ENCODE peak calls at places on chromosomes 3 and 15, in eight cellular contexts. M, O, N, S, P, E, A and W are unnamed samples.

GRCh38 chr15:63502843-63503738 is 1.3 kb upstream of the USP3 start:
- DNase-seq in M (peak), O (peak), N (peak), S (peak), P (peak), E (peak), A (peak), W (peak)

GRCh38 chr3:40451551-40451950 is 5.6 kb upstream of the RPL14 start:
- DNase-seq in M (no peak), O (no peak), N (no peak), S (no peak), P (no peak), E (no peak), A (no peak), W (no peak)

GRCh38 chr3:130465486-130465885 is 51.5 kb upstream of the COL6A6 start:
- DNase-seq in M (no peak), O (no peak), N (no peak), S (no peak), P (no peak), E (no peak), A (no peak), W (no peak)

GRCh38 chr3:55012091-55012490 is 84.2 kb upstream of the LRTM1 start:
- DNase-seq in M (no peak), O (no peak), N (no peak), S (no peak), P (no peak), E (no peak), A (no peak), W (no peak)

GRCh38 chr3:96434616-96435015 is 379.8 kb upstream of the EPHA6 start:
- DNase-seq in M (no peak), O (no peak), N (no peak), S (no peak), P (no peak), E (no peak), A (no peak), W (no peak)

GRCh38 chr3:178505832-178506231 is 30.4 kb upstream of the KCNMB2 start:
- DNase-seq in M (no peak), O (no peak), N (no peak), S (no peak), P (no peak), E (no peak), A (no peak), W (no peak)

GRCh38 chr3:188776447-188776846 is 395.3 kb upstream of the TPRG1 start:
- DNase-seq in M (no peak), O (peak), N (no peak), S (peak), P (no peak), E (peak), A (no peak), W (peak)

GRCh38 chr3:175879417-175879816 is 1020.3 kb downstream of the NAALADL2 start:
- DNase-seq in M (no peak), O (no peak), N (no peak), S (no peak), P (no peak), E (no peak), A (no peak), W (no peak)

GRCh38 chr3:172104471-172105072 is 65.2 kb downstream of the FNDC3B start:
- DNase-seq in M (no peak), O (peak), N (no peak), S (peak), P (no peak), E (peak), A (no peak), W (no peak)

GRCh38 chr15:73856458-73857192 is 16.7 kb upstream of the TBC1D21 start:
- DNase-seq in M (no peak), O (no peak), N (peak), S (no peak), P (no peak), E (no peak), A (no peak), W (no peak)

GRCh38 chr15:66024998-66025397 is 155.7 kb downstream of the RAB11A start:
- DNase-seq in M (no peak), O (no peak), N (no peak), S (peak), P (no peak), E (peak), A (no peak), W (peak)

GRCh38 chr3:50170689-50171088 is 15.6 kb downstream of the SEMA3F start:
- DNase-seq in M (no peak), O (peak), N (peak), S (peak), P (peak), E (peak), A (no peak), W (peak)

GRCh38 chr3:37608061-37608702 is 253.5 kb upstream of the CTDSPL start:
- DNase-seq in M (no peak), O (no peak), N (no peak), S (no peak), P (no peak), E (no peak), A (no peak), W (peak)

GRCh38 chr3:197593046-197593380 is 37.2 kb upstream of the BDH1 start:
- DNase-seq in M (no peak), O (no peak), N (no peak), S (no peak), P (no peak), E (no peak), A (no peak), W (no peak)

GRCh38 chr3:147411777-147412176 is 2.6 kb downstream of the ZIC1 start:
- DNase-seq in M (no peak), O (no peak), N (no peak), S (no peak), P (no peak), E (peak), A (no peak), W (no peak)

GRCh38 chr15:80494311-80494710 is 90.1 kb downstream of the ARNT2 start:
- DNase-seq in M (no peak), O (peak), N (no peak), S (peak), P (no peak), E (peak), A (no peak), W (peak)

GRCh38 chr3:119679874-119680273 is 2.7 kb upstream of the COX17 start:
- DNase-seq in M (no peak), O (no peak), N (no peak), S (no peak), P (no peak), E (no peak), A (no peak), W (no peak)

GRCh38 chr15:69156726-69157381 is 3.6 kb upstream of the GLCE start:
- DNase-seq in M (no peak), O (no peak), N (no peak), S (no peak), P (no peak), E (no peak), A (no peak), W (peak)

GRCh38 chr3:79086514-79086913 is 681.3 kb downstream of the ROBO1 start:
- DNase-seq in M (no peak), O (peak), N (no peak), S (peak), P (peak), E (peak), A (peak), W (peak)

GRCh38 chr15:35690698-35691116 is 144.7 kb upstream of the DPH6 start:
- DNase-seq in M (no peak), O (peak), N (no peak), S (peak), P (no peak), E (peak), A (no peak), W (peak)

GRCh38 chr3:58535531-58536500 is 1.2 kb downstream of the ACOX2 start:
- DNase-seq in M (no peak), O (no peak), N (no peak), S (peak), P (no peak), E (peak), A (no peak), W (no peak)

GRCh38 chr3:37969601-37970100 is 20.9 kb upstream of the VILL start:
- DNase-seq in M (no peak), O (no peak), N (no peak), S (no peak), P (no peak), E (no peak), A (no peak), W (no peak)

GRCh38 chr3:46673151-46674030 is 20.1 kb downstream of the ALS2CL start:
- DNase-seq in M (peak), O (no peak), N (no peak), S (no peak), P (no peak), E (no peak), A (peak), W (no peak)

GRCh38 chr3:154188416-154188815 is 67.2 kb downstream of the ARHGEF26 start:
- DNase-seq in M (no peak), O (no peak), N (no peak), S (no peak), P (no peak), E (no peak), A (no peak), W (no peak)
- H3K4me3 ChIP-seq in M (no peak), O (no peak), N (no peak), S (no peak), P (no peak), E (no peak), A (no peak), W (no peak)

GRCh38 chr3:194203482-194204035 is 67.6 kb downstream of the HES1 start:
- DNase-seq in M (no peak), O (no peak), N (no peak), S (no peak), P (peak), E (no peak), A (no peak), W (no peak)
- H3K4me3 ChIP-seq in M (peak), O (no peak), N (peak), S (no peak), P (peak), E (no peak), A (no peak), W (no peak)

DNA sequence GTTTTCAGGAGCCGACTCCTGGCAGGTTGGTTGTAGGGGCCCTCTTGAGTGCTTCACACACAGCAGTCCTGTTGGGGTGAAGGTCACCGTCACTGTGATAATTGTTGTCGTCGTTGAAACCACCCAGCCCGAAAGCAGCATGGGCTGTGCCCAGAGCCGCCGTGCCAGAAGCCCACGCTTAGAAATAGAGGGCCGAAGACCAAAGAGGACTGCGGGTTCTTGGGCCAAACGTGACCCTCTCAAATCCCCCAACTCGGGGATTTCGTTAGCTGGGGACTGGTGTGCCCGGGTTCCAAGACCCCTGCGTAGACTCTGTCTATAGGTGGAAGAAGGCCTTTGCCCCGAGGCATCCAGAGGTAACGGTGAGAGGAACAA is 7.5 kb upstream of the ADAMTS17 start:
- DNase-seq in M (no peak), O (no peak), N (no peak), S (no peak), P (no peak), E (no peak), A (no peak), W (no peak)
- H3K4me3 ChIP-seq in M (peak), O (peak), N (peak), S (peak), P (peak), E (no peak), A (peak), W (peak)

DNA sequence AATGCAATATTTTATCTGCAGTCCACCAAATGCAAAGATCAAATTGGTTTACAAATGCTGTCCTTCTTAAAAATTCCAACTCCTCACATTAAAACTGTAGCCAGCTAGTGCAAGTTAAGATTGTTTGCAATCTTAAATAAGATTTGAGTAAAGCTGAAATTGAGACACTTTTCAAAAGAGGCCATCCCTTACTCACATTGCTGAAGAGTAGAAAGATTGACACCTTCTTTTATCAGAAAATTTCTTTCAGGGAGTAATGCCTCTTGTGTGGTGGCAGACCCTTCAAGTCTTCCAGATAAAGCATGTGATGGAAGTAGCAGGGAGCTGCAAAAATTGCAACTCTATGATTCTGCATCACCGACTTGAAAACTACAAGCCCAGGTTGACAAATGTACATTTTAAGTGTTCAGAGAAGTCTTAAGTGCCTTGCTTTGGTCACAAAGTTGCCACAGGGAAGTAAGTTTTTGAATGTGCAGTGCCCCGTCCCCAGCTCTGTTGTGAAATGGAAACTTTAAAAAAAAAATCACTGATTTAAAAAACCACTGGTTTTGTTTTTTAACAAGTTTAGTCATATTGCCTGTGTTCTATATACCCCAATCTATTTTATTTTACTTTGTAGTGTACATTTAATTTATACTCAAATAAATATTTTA is 12.6 kb downstream of the CD86 start:
- DNase-seq in M (no peak), O (no peak), N (no peak), S (no peak), P (no peak), E (no peak), A (no peak), W (no peak)
- H3K4me3 ChIP-seq in M (no peak), O (no peak), N (no peak), S (no peak), P (no peak), E (no peak), A (no peak), W (no peak)

DNA sequence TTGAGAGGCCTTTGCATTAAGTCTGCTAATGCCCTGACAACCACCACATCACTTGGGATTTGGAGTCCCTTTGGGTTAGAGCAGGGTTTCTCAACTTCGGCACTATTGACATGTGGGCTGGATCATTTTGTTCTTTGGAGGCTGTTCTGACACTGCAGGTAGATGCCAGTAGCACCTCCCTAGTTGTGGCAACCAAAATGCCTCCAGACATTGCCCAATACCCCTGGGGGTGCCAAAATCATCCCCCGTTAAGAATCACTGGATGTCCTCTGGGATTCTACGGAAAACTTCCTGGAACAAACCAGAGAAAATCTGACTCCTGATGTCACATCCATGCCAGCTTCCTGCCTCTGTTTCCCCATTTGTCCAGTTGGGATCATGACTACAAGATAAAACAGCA is 37.2 kb upstream of the BLM start:
- DNase-seq in M (no peak), O (no peak), N (no peak), S (no peak), P (no peak), E (no peak), A (no peak), W (no peak)
- H3K4me3 ChIP-seq in M (no peak), O (no peak), N (no peak), S (no peak), P (no peak), E (no peak), A (no peak), W (no peak)

GRCh38 chr3:155744091-155744625 is 713 bp downstream of the PLCH1 start:
- DNase-seq in M (peak), O (no peak), N (peak), S (peak), P (peak), E (no peak), A (peak), W (peak)

GRCh38 chr3:155742339-155742980 is 2.4 kb downstream of the PLCH1 start:
- DNase-seq in M (no peak), O (no peak), N (no peak), S (no peak), P (no peak), E (no peak), A (no peak), W (no peak)

GRCh38 chr3:155744626-155745324 is at the start of gene PLCH1:
- DNase-seq in M (peak), O (peak), N (peak), S (peak), P (peak), E (peak), A (peak), W (no peak)

GRCh38 chr3:155741598-155741997 is 3.3 kb downstream of the PLCH1 start:
- DNase-seq in M (no peak), O (no peak), N (no peak), S (no peak), P (no peak), E (no peak), A (no peak), W (no peak)

DNA sequence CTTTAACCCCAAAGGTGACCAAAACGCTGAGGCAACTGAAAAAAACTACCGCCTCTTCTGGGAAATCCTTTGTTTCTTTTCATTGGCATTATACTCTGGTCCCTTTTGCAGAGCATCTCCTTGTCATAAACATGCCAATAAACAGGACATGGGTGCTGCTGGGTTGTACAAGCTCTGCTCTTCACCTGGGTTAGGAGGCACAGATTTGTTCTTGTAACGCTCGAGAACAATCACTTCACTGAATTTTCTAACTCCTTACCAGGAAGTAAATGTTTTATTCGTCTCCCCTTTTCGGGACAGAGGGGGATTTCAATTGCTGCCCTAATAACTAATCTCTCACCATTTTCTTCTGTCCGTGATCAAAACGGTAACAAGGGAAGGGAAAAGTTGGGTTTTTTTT is 1.3 kb downstream of the PLCH1 start:
- DNase-seq in M (no peak), O (no peak), N (no peak), S (no peak), P (no peak), E (no peak), A (no peak), W (peak)
- H3K4me3 ChIP-seq in M (peak), O (peak), N (peak), S (peak), P (peak), E (peak), A (peak), W (peak)

GRCh38 chr3:2510746-2511145 is 412.1 kb downstream of the CNTN4 start:
- DNase-seq in M (no peak), O (no peak), N (no peak), S (no peak), P (no peak), E (no peak), A (no peak), W (no peak)

DNA sequence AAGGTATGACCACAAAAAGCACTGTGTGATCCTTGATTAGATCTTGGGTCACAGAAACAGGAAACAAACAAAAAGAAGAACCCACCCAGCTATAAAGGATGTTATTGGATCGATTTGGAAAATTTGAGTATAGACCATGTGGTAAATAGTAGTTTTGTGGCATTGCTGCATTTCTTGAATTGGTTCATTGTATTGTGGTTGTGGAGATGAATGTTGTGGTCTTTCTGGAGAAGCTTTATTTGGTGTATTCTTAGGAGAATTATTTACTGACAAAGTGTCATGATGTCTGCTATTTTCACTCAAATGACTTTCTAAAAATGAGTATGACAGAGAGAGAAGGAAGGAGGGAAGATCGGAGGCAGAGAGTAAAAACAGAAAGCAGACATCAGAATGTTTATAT is 406.2 kb downstream of the CNTN4 start:
- DNase-seq in M (no peak), O (no peak), N (no peak), S (no peak), P (no peak), E (no peak), A (no peak), W (no peak)
- H3K4me3 ChIP-seq in M (no peak), O (no peak), N (no peak), S (no peak), P (no peak), E (no peak), A (no peak), W (no peak)

GRCh38 chr15:67146214-67146613 is 80.8 kb downstream of the SMAD3 start:
- DNase-seq in M (no peak), O (peak), N (peak), S (peak), P (no peak), E (peak), A (peak), W (peak)
- H3K4me3 ChIP-seq in M (no peak), O (no peak), N (no peak), S (no peak), P (no peak), E (no peak), A (no peak), W (no peak)

GRCh38 chr3:17190353-17191078 is 305.8 kb downstream of the PLCL2 start:
- DNase-seq in M (no peak), O (no peak), N (no peak), S (no peak), P (no peak), E (no peak), A (no peak), W (no peak)
- H3K4me3 ChIP-seq in M (no peak), O (no peak), N (no peak), S (no peak), P (no peak), E (no peak), A (no peak), W (no peak)

GRCh38 chr3:128486157-128486691 is 6.8 kb downstream of the GATA2 start:
- DNase-seq in M (no peak), O (no peak), N (no peak), S (no peak), P (no peak), E (no peak), A (no peak), W (no peak)

GRCh38 chr3:128486692-128487537 is 6.1 kb downstream of the GATA2 start:
- DNase-seq in M (peak), O (no peak), N (peak), S (peak), P (peak), E (peak), A (no peak), W (peak)

GRCh38 chr3:128487813-128488635 is 5.0 kb downstream of the GATA2 start:
- DNase-seq in M (peak), O (peak), N (peak), S (peak), P (peak), E (peak), A (peak), W (peak)

GRCh38 chr3:128488636-128488994 is 4.4 kb downstream of the GATA2 start:
- DNase-seq in M (no peak), O (no peak), N (no peak), S (no peak), P (no peak), E (no peak), A (no peak), W (no peak)

GRCh38 chr3:128487538-128487812 is 5.5 kb downstream of the GATA2 start:
- DNase-seq in M (no peak), O (no peak), N (no peak), S (no peak), P (no peak), E (no peak), A (no peak), W (no peak)
- H3K4me3 ChIP-seq in M (peak), O (peak), N (peak), S (peak), P (peak), E (peak), A (peak), W (peak)